ENCODE peak calls at places on chromosomes 16 and 17, in eight cellular contexts. A is thoracic aorta, Q is dorsolateral prefrontal cortex, N is endodermal cell, F is AG04449, T is fibroblast of pulmonary artery, Y is testis, G is brain microvascular endothelial cell. Z is an unnamed sample.

GRCh38 chr17:7916799-7917198 is 710 bp upstream of the RNF227 start:
- DNase-seq in A (no peak), Q (no peak), N (peak), F (peak), T (peak), Y (no peak), G (peak), Z (no peak)

GRCh38 chr17:45372325-45372869 is 55.6 kb upstream of the MAP3K14 start:
- DNase-seq in A (no peak), Q (no peak), N (peak), F (no peak), T (no peak), Y (no peak), G (peak), Z (no peak)

GRCh38 chr17:8188408-8188839 is 1.6 kb downstream of the BORCS6 start:
- DNase-seq in A (no peak), Q (no peak), N (no peak), F (no peak), T (no peak), Y (no peak), G (no peak), Z (no peak)

GRCh38 chr17:35119370-35120185 is at the start of gene RAD51D:
- DNase-seq in A (no peak), Q (peak), N (peak), F (no peak), T (peak), Y (peak), G (peak), Z (no peak)

GRCh38 chr17:49976163-49976827 is 7.3 kb downstream of the DLX4 start:
- DNase-seq in A (no peak), Q (no peak), N (peak), F (no peak), T (no peak), Y (no peak), G (no peak), Z (no peak)

GRCh38 chr17:43151880-43152456 is 19.0 kb upstream of the NBR1 start:
- DNase-seq in A (no peak), Q (no peak), N (no peak), F (no peak), T (no peak), Y (no peak), G (no peak), Z (no peak)

GRCh38 chr17:37834168-37834567 is 89.3 kb upstream of the HNF1B start:
- DNase-seq in A (no peak), Q (no peak), N (peak), F (no peak), T (no peak), Y (no peak), G (no peak), Z (no peak)

GRCh38 chr17:40445769-40446468 is 2.7 kb downstream of the IGFBP4 start:
- DNase-seq in A (no peak), Q (no peak), N (no peak), F (no peak), T (peak), Y (no peak), G (no peak), Z (no peak)

GRCh38 chr16:3950343-3951193 is 70.1 kb upstream of the CREBBP start:
- DNase-seq in A (peak), Q (no peak), N (peak), F (no peak), T (peak), Y (peak), G (peak), Z (peak)

GRCh38 chr17:43952724-43953666 is 745 bp downstream of the PYY start:
- DNase-seq in A (no peak), Q (no peak), N (peak), F (no peak), T (no peak), Y (peak), G (no peak), Z (no peak)

GRCh38 chr16:84503751-84504395 is 586 bp downstream of the MEAK7 start:
- DNase-seq in A (no peak), Q (no peak), N (peak), F (no peak), T (no peak), Y (no peak), G (no peak), Z (no peak)

GRCh38 chr17:73524941-73525679 is 119.1 kb downstream of the SDK2 start:
- DNase-seq in A (no peak), Q (no peak), N (no peak), F (no peak), T (no peak), Y (no peak), G (no peak), Z (no peak)

GRCh38 chr17:78252701-78253635 is 21.5 kb downstream of the TMEM235 start:
- DNase-seq in A (no peak), Q (no peak), N (peak), F (no peak), T (no peak), Y (no peak), G (no peak), Z (no peak)

GRCh38 chr17:8021565-8022357 is 17.1 kb upstream of the ALOX15B start:
- DNase-seq in A (no peak), Q (no peak), N (no peak), F (no peak), T (no peak), Y (no peak), G (no peak), Z (no peak)

GRCh38 chr17:79338589-79338988 is 264.0 kb downstream of the ENGASE start:
- DNase-seq in A (no peak), Q (no peak), N (no peak), F (no peak), T (no peak), Y (no peak), G (no peak), Z (no peak)

GRCh38 chr16:50522324-50522723 is 25.9 kb upstream of the NKD1 start:
- DNase-seq in A (no peak), Q (no peak), N (no peak), F (no peak), T (no peak), Y (no peak), G (no peak), Z (no peak)

GRCh38 chr17:14748036-14748715 is 447.3 kb downstream of the HS3ST3B1 start:
- DNase-seq in A (no peak), Q (no peak), N (no peak), F (no peak), T (no peak), Y (no peak), G (no peak), Z (no peak)

GRCh38 chr17:1733047-1733357 is 8.5 kb downstream of the WDR81 start:
- DNase-seq in A (no peak), Q (no peak), N (no peak), F (no peak), T (no peak), Y (no peak), G (no peak), Z (no peak)
- H3K4me3 ChIP-seq in A (no peak), Q (no peak), N (no peak), F (no peak), T (no peak), Y (no peak), G (no peak), Z (no peak)

GRCh38 chr17:1716912-1717695 is 6.9 kb upstream of the TLCD2 start:
- DNase-seq in A (peak), Q (peak), N (peak), F (peak), T (peak), Y (peak), G (peak), Z (peak)

GRCh38 chr17:1714980-1715802 is 5.0 kb upstream of the TLCD2 start:
- DNase-seq in A (peak), Q (no peak), N (peak), F (peak), T (peak), Y (peak), G (peak), Z (no peak)

GRCh38 chr17:1714488-1714979 is 4.4 kb upstream of the TLCD2 start:
- DNase-seq in A (peak), Q (peak), N (peak), F (peak), T (peak), Y (peak), G (peak), Z (peak)

GRCh38 chr17:1715803-1716075 is 5.6 kb upstream of the TLCD2 start:
- DNase-seq in A (no peak), Q (no peak), N (no peak), F (no peak), T (no peak), Y (no peak), G (no peak), Z (no peak)

GRCh38 chr17:1716076-1716911 is 6.1 kb upstream of the TLCD2 start:
- DNase-seq in A (peak), Q (peak), N (peak), F (peak), T (peak), Y (peak), G (peak), Z (peak)
- TF ChIP-seq CTCF in A (no peak), Q (no peak), N (no peak), F (peak), T (peak), Y (peak), G (peak), Z (no peak)

GRCh38 chr17:41784207-41784744 is 2.2 kb downstream of the JUP start:
- DNase-seq in A (no peak), Q (no peak), N (peak), F (no peak), T (peak), Y (no peak), G (peak), Z (no peak)

GRCh38 chr17:41787021-41787418 is 509 bp upstream of the JUP start:
- DNase-seq in A (no peak), Q (no peak), N (no peak), F (no peak), T (no peak), Y (no peak), G (no peak), Z (no peak)

GRCh38 chr17:41785091-41785875 is 1.2 kb downstream of the JUP start:
- DNase-seq in A (no peak), Q (no peak), N (peak), F (no peak), T (peak), Y (no peak), G (no peak), Z (no peak)

GRCh38 chr17:41785876-41786226 is 660 bp downstream of the JUP start:
- DNase-seq in A (no peak), Q (no peak), N (peak), F (no peak), T (peak), Y (no peak), G (no peak), Z (no peak)

DNA sequence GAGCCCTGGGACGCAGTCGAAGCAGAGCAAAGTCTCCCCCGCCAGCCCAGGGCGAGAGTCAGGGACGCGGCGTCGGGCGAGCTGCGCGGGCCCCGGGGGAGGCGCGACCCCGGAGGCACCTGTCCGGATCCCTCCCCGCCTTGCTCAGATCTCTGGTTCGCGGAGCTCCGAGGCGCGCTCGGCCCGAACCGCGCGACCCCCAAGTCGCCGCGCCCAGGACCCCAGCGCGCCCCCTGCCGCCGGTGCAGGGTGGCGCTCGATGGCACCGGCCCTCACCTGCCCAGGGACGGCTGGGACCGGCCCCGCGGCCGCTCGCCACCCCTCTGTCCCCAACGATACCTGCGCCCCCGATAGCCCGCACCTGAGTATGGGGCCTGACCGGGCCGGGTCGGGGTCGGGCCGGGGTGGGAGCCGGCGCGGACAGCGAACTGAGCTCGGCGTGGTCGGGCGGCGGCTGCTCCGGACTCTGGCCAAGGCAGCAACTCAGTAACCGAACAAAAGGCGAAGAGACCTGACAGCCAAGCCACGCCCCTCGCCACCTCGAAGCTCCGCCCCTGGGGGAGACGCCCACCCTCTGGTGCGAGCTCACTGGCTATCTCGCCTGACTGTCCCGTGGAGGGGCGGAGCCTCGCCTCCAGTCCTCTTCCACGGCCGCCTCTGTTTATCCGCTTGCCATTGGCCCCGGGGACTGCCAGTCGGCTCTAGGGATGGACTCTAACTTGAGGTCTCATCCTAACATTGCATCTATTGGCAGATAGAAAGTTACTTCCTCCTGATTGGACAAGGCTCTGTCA is at the start of gene JUP:
- DNase-seq in A (peak), Q (peak), N (peak), F (peak), T (peak), Y (peak), G (peak), Z (peak)
- H3K4me3 ChIP-seq in A (peak), Q (peak), N (peak), F (peak), T (peak), Y (peak), G (peak), Z (peak)

DNA sequence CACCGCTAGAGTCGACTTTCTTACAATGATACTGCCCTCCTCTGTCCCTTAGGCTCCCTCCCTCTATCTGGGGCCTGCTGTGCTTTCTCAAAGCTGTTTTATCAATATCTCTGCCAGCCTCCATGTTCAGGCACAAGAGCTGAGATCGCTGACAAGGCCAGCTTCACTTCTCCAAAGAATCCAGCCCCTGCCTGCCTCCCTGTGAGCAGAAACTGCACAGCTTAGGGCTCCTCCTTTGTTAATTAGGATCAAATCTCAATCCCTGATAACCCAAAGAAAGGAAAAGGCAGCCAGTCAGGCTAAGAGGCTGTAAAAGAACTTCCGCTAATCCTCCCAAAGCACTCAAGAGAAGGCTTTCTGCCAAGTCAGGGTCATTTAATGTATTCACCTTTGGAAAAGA is 616.0 kb upstream of the CDH11 start:
- DNase-seq in A (no peak), Q (no peak), N (peak), F (no peak), T (no peak), Y (peak), G (no peak), Z (peak)
- TF ChIP-seq CTCF in A (no peak), Q (no peak), N (peak), F (no peak), T (peak), Y (no peak), G (no peak), Z (no peak)

GRCh38 chr17:411416-412120 is 59.0 kb upstream of the RPH3AL start:
- DNase-seq in A (no peak), Q (no peak), N (no peak), F (no peak), T (no peak), Y (no peak), G (no peak), Z (no peak)

GRCh38 chr17:409848-410673 is 57.5 kb upstream of the RPH3AL start:
- DNase-seq in A (peak), Q (peak), N (peak), F (peak), T (peak), Y (peak), G (peak), Z (peak)

GRCh38 chr17:410674-411401 is 58.2 kb upstream of the RPH3AL start:
- DNase-seq in A (no peak), Q (no peak), N (no peak), F (no peak), T (peak), Y (no peak), G (no peak), Z (no peak)

GRCh38 chr17:412211-413015 is 59.8 kb upstream of the RPH3AL start:
- DNase-seq in A (no peak), Q (no peak), N (peak), F (no peak), T (peak), Y (peak), G (peak), Z (no peak)

GRCh38 chr17:409308-409847 is 56.8 kb upstream of the RPH3AL start:
- DNase-seq in A (no peak), Q (no peak), N (no peak), F (no peak), T (no peak), Y (no peak), G (no peak), Z (no peak)
- H3K4me3 ChIP-seq in A (peak), Q (peak), N (peak), F (peak), T (peak), Y (peak), G (peak), Z (peak)

GRCh38 chr16:59920054-59920453 is 1185.9 kb upstream of the GOT2 start:
- DNase-seq in A (no peak), Q (no peak), N (no peak), F (no peak), T (no peak), Y (no peak), G (no peak), Z (no peak)
- TF ChIP-seq CTCF in A (no peak), Q (no peak), N (no peak), F (no peak), T (no peak), Y (no peak), G (no peak), Z (no peak)

DNA sequence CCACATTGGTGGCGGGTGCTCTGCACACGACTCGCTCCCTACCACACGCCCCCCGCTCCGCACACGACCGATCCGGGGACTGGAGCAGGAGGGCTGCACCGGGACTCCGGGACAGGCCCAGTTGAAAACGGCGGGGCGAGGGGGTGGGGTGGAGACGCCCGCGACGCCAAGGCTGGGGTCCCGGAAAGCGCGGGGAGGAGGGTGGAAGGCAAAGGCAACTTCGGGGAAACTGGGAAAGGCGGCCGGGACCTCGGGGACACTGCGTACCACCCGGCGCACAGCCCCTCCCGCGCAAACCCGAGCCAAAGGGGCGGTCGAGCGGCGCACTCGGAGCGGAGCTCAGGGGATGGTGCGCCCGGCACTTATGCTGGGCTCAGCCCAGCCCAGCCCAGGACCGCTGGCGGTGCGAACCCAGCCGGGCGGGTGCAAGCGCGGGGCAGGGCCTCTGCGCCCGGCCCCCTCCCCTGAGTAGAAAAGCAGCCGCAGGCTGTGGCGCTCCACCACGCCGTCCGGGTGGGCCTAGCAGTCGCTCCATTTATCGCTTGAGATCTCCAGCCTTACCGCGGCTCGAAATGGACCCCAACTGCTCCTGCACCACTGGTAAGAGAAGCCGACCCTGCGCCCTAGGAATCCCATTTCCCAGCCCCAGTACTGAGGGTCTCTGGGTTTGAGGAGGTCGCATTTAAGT is at the start of gene MT1M:
- DNase-seq in A (no peak), Q (no peak), N (peak), F (no peak), T (no peak), Y (peak), G (no peak), Z (no peak)
- H3K4me3 ChIP-seq in A (peak), Q (peak), N (peak), F (peak), T (peak), Y (peak), G (peak), Z (peak)

DNA sequence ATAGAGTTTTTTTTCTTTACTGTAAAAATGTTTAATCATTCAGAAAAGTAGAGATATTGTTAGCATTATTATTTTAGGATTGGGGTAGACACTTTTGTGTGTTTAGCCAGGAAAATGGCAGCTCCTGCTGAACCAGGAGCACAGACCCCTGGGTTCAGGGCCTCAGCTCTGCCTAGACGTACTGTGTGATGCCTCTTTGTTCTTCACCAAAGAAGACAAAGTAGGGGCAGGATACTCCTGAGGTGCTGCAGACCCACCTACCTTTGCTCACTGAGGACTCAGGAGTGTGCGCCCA is 105.0 kb downstream of the MRM1 start:
- DNase-seq in A (no peak), Q (no peak), N (no peak), F (no peak), T (no peak), Y (no peak), G (no peak), Z (no peak)
- TF ChIP-seq CTCF in A (no peak), Q (no peak), N (no peak), F (no peak), T (no peak), Y (no peak), G (no peak), Z (no peak)

GRCh38 chr16:67653131-67654068 is 6.7 kb downstream of the ACD start:
- DNase-seq in A (no peak), Q (no peak), N (peak), F (no peak), T (no peak), Y (no peak), G (no peak), Z (no peak)
- H3K4me3 ChIP-seq in A (peak), Q (peak), N (peak), F (peak), T (peak), Y (no peak), G (peak), Z (peak)

GRCh38 chr17:75079023-75079373 is 8.8 kb upstream of the SLC16A5 start:
- DNase-seq in A (no peak), Q (no peak), N (peak), F (no peak), T (no peak), Y (no peak), G (no peak), Z (no peak)

GRCh38 chr17:75077072-75077489 is 10.7 kb upstream of the SLC16A5 start:
- DNase-seq in A (no peak), Q (no peak), N (peak), F (no peak), T (no peak), Y (no peak), G (no peak), Z (no peak)

GRCh38 chr17:75078097-75079022 is 9.4 kb upstream of the SLC16A5 start:
- DNase-seq in A (no peak), Q (no peak), N (peak), F (no peak), T (peak), Y (no peak), G (peak), Z (peak)

GRCh38 chr17:75075597-75076253 is 12.0 kb upstream of the SLC16A5 start:
- DNase-seq in A (no peak), Q (no peak), N (no peak), F (no peak), T (no peak), Y (no peak), G (no peak), Z (no peak)

DNA sequence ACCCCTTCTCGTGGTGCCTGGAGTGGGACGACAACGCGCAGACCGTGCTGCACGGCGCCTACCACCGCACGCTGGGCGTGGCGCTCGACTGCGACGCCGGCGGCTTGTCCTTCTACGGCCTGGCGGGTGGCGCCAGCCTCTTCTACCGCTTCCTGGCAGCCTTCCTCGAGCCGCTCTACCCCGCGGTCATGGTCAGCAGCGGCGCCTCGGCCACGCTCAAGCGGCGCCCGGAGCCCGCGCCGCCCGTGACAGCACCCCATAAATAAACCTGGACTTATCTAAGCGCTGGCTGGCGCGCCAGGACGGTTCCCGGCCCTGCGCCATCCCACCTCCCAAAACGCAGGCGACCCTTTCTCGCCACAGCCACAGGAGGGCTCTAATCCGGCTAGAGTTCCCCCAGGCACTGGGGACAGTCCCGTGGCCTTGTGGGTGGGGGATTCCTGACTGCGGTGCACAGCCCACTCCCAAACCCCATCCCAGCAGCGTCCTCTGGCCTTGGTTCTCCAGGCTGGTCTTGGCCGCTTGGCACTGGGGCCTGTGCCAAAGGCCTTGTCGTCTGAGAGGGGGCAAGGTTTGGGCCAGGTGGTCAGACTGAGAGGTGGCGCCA is 10.2 kb upstream of the SLC16A5 start:
- DNase-seq in A (no peak), Q (peak), N (no peak), F (no peak), T (no peak), Y (peak), G (no peak), Z (no peak)
- TF ChIP-seq CTCF in A (peak), Q (peak), N (peak), F (peak), T (no peak), Y (no peak), G (no peak), Z (peak)

Z was measured in retinal pigment epithelial cell.